ENCODE peak calls at places on chromosomes 3 and 15, in eight cellular contexts. Q is psoas muscle, S is NT2/D1, J is GM23338, F is colonic mucosa, W is HL-60, Z is esophagus muscularis mucosa, U is choroid plexus epithelial cell. K is an unnamed sample.

GRCh38 chr3:71701251-71701650 is 24.0 kb downstream of the EIF4E3 start:
- DNase-seq in Q (no peak), S (no peak), J (no peak), F (no peak), W (no peak), Z (peak; percentile 12), U (no peak), K (no peak)

GRCh38 chr3:189502676-189503257 is 128.4 kb upstream of the TP63 start:
- DNase-seq in Q (no peak), S (no peak), J (no peak), F (no peak), W (no peak), Z (no peak), U (no peak), K (no peak)

GRCh38 chr3:194497799-194498575 is 11.2 kb upstream of the ATP13A3 start:
- DNase-seq in Q (no peak), S (no peak), J (no peak), F (peak; percentile 60), W (no peak), Z (peak; percentile 89), U (no peak), K (no peak)

GRCh38 chr15:74767167-74768098 is 14.4 kb upstream of the CSK start:
- DNase-seq in Q (no peak), S (no peak), J (no peak), F (no peak), W (no peak), Z (no peak), U (no peak), K (no peak)

GRCh38 chr3:102083971-102084370 is 234.7 kb downstream of the NFKBIZ start:
- DNase-seq in Q (no peak), S (no peak), J (no peak), F (no peak), W (no peak), Z (no peak), U (peak; percentile 53), K (no peak)

GRCh38 chr3:150798122-150798618 is 35.2 kb upstream of the SIAH2 start:
- DNase-seq in Q (no peak), S (peak; percentile 61), J (peak; percentile 44), F (no peak), W (no peak), Z (peak; percentile 70), U (peak; percentile 28), K (peak; percentile 18)

GRCh38 chr3:175179055-175179454 is 319.9 kb downstream of the NAALADL2 start:
- DNase-seq in Q (no peak), S (no peak), J (no peak), F (no peak), W (no peak), Z (no peak), U (no peak), K (no peak)

GRCh38 chr15:64816452-64816851 is 9.0 kb downstream of the PIF1 start:
- DNase-seq in Q (no peak), S (no peak), J (no peak), F (no peak), W (no peak), Z (no peak), U (no peak), K (no peak)

GRCh38 chr3:35817212-35817611 is 177.9 kb downstream of the ARPP21 start:
- DNase-seq in Q (no peak), S (no peak), J (no peak), F (no peak), W (no peak), Z (no peak), U (no peak), K (no peak)
- H3K4me3 ChIP-seq in Q (no peak overlapping the region), S (no peak overlapping the region), J (no peak overlapping the region), F (no peak overlapping the region), W (no peak overlapping the region), Z (no peak overlapping the region), U (no peak overlapping the region), K (no peak overlapping the region)

GRCh38 chr15:66715181-66715624 is 13.2 kb downstream of the SMAD6 start:
- DNase-seq in Q (no peak), S (no peak), J (no peak), F (no peak), W (no peak), Z (no peak), U (no peak), K (no peak)
- H3K4me3 ChIP-seq in Q (no peak overlapping the region), S (no peak overlapping the region), J (no peak overlapping the region), F (no peak overlapping the region), W (no peak overlapping the region), Z (no peak overlapping the region), U (no peak overlapping the region), K (peak overlapping the region; percentile 41)

DNA sequence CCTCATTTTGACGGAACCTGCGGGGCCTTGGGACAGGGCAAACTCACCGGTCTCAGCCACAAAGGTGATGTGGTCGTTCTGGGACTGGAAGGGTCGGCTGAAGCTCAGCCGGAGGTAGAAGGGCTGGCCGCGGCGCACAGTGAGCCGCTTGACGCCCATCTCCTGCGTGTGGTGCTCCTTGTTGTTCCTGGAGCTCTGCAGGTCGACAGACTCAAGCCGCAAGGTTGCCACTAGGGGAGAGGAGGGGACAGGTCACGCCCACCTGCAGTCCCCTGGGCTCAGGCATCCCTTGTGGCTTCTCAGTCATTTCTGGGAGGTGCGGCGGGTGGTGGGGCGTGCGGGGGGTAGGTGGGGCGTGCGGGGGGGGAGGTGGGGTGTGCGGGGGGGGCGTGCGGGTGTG is 26.7 kb upstream of the TGM5 start:
- DNase-seq in Q (no peak), S (no peak), J (peak; percentile 91), F (no peak), W (no peak), Z (no peak), U (no peak), K (no peak)
- H3K4me3 ChIP-seq in Q (no peak overlapping the region), S (no peak overlapping the region), J (peak overlapping the region; percentile 45), F (no peak overlapping the region), W (no peak overlapping the region), Z (no peak overlapping the region), U (no peak overlapping the region), K (no peak overlapping the region)

GRCh38 chr15:68112711-68113110 is 58.6 kb downstream of the PIAS1 start:
- DNase-seq in Q (no peak), S (no peak), J (no peak), F (no peak), W (no peak), Z (no peak), U (no peak), K (no peak)

GRCh38 chr15:68113273-68113672 is 59.2 kb downstream of the PIAS1 start:
- DNase-seq in Q (no peak), S (no peak), J (no peak), F (no peak), W (no peak), Z (no peak), U (peak; percentile 50), K (no peak)

GRCh38 chr15:68114356-68114755 is 60.2 kb downstream of the PIAS1 start:
- DNase-seq in Q (no peak), S (no peak), J (no peak), F (no peak), W (no peak), Z (no peak), U (peak; percentile 61), K (peak; percentile 24)

GRCh38 chr15:68113751-68114150 is 59.6 kb downstream of the PIAS1 start:
- DNase-seq in Q (no peak), S (no peak), J (no peak), F (no peak), W (peak; percentile 18), Z (no peak), U (peak; percentile 13), K (no peak)

DNA sequence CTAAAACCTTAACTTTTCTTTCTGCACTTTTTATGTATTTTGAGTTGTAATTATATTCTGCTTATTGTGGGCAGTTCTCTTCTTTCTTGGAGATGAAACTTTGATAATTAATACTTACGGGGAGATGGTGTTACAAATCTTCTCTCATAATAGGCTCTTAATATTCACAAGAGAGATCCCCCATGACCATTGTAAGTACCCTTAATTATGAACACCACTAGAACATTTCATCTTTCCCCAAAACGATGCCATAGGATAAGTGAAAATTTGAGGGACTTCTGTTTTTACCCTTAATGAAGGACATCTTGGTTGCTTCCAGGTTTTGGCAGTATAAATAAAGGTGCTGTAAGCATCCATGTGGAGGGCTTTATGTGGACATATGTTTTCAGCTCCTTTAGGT is 60.7 kb downstream of the PIAS1 start:
- DNase-seq in Q (no peak), S (no peak), J (no peak), F (no peak), W (no peak), Z (no peak), U (no peak), K (no peak)
- H3K4me3 ChIP-seq in Q (peak overlapping the region; percentile 65), S (no peak overlapping the region), J (no peak overlapping the region), F (no peak overlapping the region), W (no peak overlapping the region), Z (peak overlapping the region; percentile 33), U (peak overlapping the region; percentile 37), K (no peak overlapping the region)

GRCh38 chr3:183590442-183590841 is 34.9 kb upstream of the KLHL6 start:
- DNase-seq in Q (no peak), S (no peak), J (no peak), F (no peak), W (no peak), Z (no peak), U (no peak), K (no peak)
- H3K4me3 ChIP-seq in Q (no peak overlapping the region), S (no peak overlapping the region), J (no peak overlapping the region), F (no peak overlapping the region), W (no peak overlapping the region), Z (no peak overlapping the region), U (no peak overlapping the region), K (no peak overlapping the region)

DNA sequence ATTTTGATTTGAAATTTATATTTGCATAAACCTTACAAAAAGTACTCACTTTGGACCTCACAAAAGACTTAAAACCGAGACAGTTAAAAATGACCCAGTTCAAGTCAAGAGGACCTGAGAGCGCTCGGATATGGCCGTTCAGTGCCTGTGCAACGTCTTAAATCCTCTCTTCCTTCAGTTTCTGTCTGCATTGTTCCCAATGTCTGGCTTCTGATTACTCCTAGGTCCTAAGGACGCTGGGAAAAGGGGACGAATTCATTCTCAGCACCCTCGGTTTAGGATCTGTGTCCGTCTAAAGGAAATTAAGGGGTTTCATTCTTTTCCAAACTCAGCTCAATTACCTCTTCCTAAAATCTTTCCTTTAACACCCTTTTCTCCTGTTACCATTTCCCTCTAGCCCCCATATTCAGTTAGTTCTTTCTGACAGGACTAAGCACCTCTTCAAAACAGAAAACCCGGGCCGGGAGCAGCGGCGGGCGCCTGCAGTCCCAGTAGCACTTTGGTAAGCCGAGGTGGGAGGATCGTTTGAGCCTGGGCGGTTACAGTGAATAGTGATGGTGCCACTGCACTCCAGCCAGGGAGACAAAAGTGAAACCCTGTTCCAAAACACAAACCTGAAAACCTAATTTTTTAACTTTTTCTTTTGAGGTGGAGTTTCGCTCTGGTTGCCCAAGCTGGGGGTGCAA is 931 bp downstream of the DPPA4 start:
- DNase-seq in Q (no peak), S (no peak), J (no peak), F (no peak), W (no peak), Z (no peak), U (peak; percentile 68), K (no peak)
- H3K4me3 ChIP-seq in Q (peak overlapping the region; percentile 28), S (peak overlapping the region; percentile 76), J (peak overlapping the region; percentile 96), F (peak overlapping the region; percentile 3), W (no peak overlapping the region), Z (peak overlapping the region; percentile 35), U (peak overlapping the region; percentile 54), K (no peak overlapping the region)

GRCh38 chr3:50600841-50601591 is 10.6 kb downstream of the CISH start:
- DNase-seq in Q (peak; percentile 97), S (no peak), J (peak; percentile 30), F (peak; percentile 98), W (peak; percentile 97), Z (peak; percentile 99), U (peak; percentile 98), K (no peak)
- H3K4me3 ChIP-seq in Q (peak overlapping the region; percentile 31), S (no peak overlapping the region), J (no peak overlapping the region), F (no peak overlapping the region), W (no peak overlapping the region), Z (peak overlapping the region; percentile 28), U (peak overlapping the region; percentile 23), K (no peak overlapping the region)

K was measured in Jurkat, Clone E6-1.